ENCODE peak calls at places on chromosome 20, in six cellular contexts. F is C1 segment of cervical spinal cord; K is NCI-H2081; L is activated CD4-positive, CD25-positive, alpha-beta regulatory T cell treated with anti-CD3 and anti-CD28 coated beads, Interleukin-2, amount 50 U/mL, for 16 hours; H is iPS-NIHi11; Y is activated CD4-positive, alpha-beta memory T cell treated with anti-CD3 and anti-CD28 coated beads for 36 hours. Q is an unnamed sample.

GRCh38 chr20:21498646-21499045 is 15.2 kb downstream of the NKX2-2 start:
- DNase-seq in Y (no peak), H (no peak), K (no peak), F (no peak), L (no peak), Q (no peak)

GRCh38 chr20:53102361-53102760 is 130.2 kb downstream of the TSHZ2 start:
- DNase-seq in F (no peak), Y (no peak), H (no peak), K (no peak), L (no peak), Q (no peak)

GRCh38 chr20:49455691-49456090 is 26.8 kb downstream of the KCNB1 start:
- DNase-seq in K (no peak), F (no peak), Y (no peak), L (no peak), H (no peak), Q (no peak)

GRCh38 chr20:48945840-48946514 is 24.5 kb downstream of the ARFGEF2 start:
- DNase-seq in Y (no peak), F (no peak), L (no peak), H (peak), K (no peak), Q (no peak)

GRCh38 chr20:47500554-47500953 is 1.1 kb upstream of the NCOA3 start:
- DNase-seq in Y (no peak), F (no peak), K (no peak), H (no peak), L (no peak), Q (no peak)

GRCh38 chr20:59817406-59817805 is 116.0 kb downstream of the SYCP2 start:
- DNase-seq in L (no peak), F (no peak), K (no peak), H (no peak), Y (no peak), Q (no peak)

GRCh38 chr20:19546648-19547047 is 211.4 kb upstream of the RIN2 start:
- DNase-seq in K (no peak), H (no peak), L (no peak), Y (no peak), F (no peak), Q (no peak)

GRCh38 chr20:51767018-51767866 is 948 bp downstream of the ATP9A start:
- DNase-seq in H (peak), K (peak), F (no peak), L (no peak), Y (peak), Q (peak)

GRCh38 chr20:63957690-63958441 is 1.6 kb upstream of the UCKL1 start:
- DNase-seq in L (no peak), K (no peak), F (no peak), Y (peak), H (peak), Q (peak)

GRCh38 chr20:53917145-53918009 is 153.0 kb downstream of the BCAS1 start:
- DNase-seq in K (no peak), F (peak), L (no peak), Y (no peak), H (no peak), Q (no peak)

GRCh38 chr20:35742741-35743523 is 872 bp upstream of the RBM39 start:
- DNase-seq in H (peak), L (no peak), K (peak), Y (no peak), F (no peak), Q (peak)

GRCh38 chr20:1130058-1130694 is 11.8 kb downstream of the PSMF1 start:
- DNase-seq in Y (no peak), F (no peak), K (no peak), H (no peak), L (no peak), Q (no peak)

GRCh38 chr20:3727333-3728035 is 5.0 kb upstream of the HSPA12B start:
- DNase-seq in L (no peak), Y (no peak), F (no peak), H (no peak), K (no peak), Q (no peak)

GRCh38 chr20:43941476-43942212 is 27.0 kb downstream of the TOX2 start:
- DNase-seq in Y (no peak), H (no peak), L (no peak), K (no peak), F (no peak), Q (no peak)

GRCh38 chr20:31695849-31696804 is 26.5 kb downstream of the BCL2L1 start:
- DNase-seq in Y (no peak), F (peak), K (no peak), H (no peak), L (no peak), Q (no peak)

GRCh38 chr20:55116598-55116997 is 641.2 kb downstream of the DOK5 start:
- DNase-seq in H (no peak), K (no peak), F (no peak), Y (no peak), L (no peak), Q (no peak)

GRCh38 chr20:44196278-44196677 is 9.3 kb upstream of the JPH2 start:
- DNase-seq in Y (no peak), K (no peak), F (no peak), H (no peak), L (no peak), Q (no peak)

GRCh38 chr20:47741669-47742345 is 43.5 kb downstream of the SULF2 start:
- DNase-seq in H (no peak), F (no peak), K (no peak), L (no peak), Y (no peak), Q (no peak)

GRCh38 chr20:49132995-49133451 is 55.1 kb downstream of the STAU1 start:
- DNase-seq in Y (no peak), H (peak), F (no peak), L (no peak), K (peak), Q (no peak)

GRCh38 chr20:33477386-33478234 is 12.3 kb upstream of the CBFA2T2 start:
- DNase-seq in F (no peak), H (peak), Y (no peak), K (peak), L (no peak), Q (peak)

GRCh38 chr20:33209789-33210188 is 7.4 kb upstream of the BPIFA3 start:
- DNase-seq in H (peak), Y (peak), K (no peak), L (no peak), F (peak), Q (no peak)

GRCh38 chr20:694496-694895 is 18.9 kb upstream of the SCRT2 start:
- DNase-seq in H (no peak), L (no peak), Y (no peak), F (no peak), K (no peak), Q (no peak)

GRCh38 chr20:47574616-47575401 is 73.1 kb downstream of the NCOA3 start:
- DNase-seq in H (peak), K (peak), F (no peak), Y (no peak), L (no peak), Q (peak)

GRCh38 chr20:54646156-54646517 is 170.7 kb downstream of the DOK5 start:
- DNase-seq in L (no peak), Y (no peak), H (no peak), F (no peak), K (no peak), Q (no peak)

GRCh38 chr20:54223285-54223684 is 15.4 kb downstream of the PFDN4 start:
- DNase-seq in K (no peak), H (no peak), F (no peak), Y (no peak), L (no peak), Q (no peak)

GRCh38 chr20:56676001-56676400 is 46.9 kb downstream of the TFAP2C start:
- DNase-seq in L (no peak), Y (no peak), F (no peak), K (no peak), H (no peak), Q (no peak)

GRCh38 chr20:36629719-36630340 is 16.2 kb downstream of the SLA2 start:
- DNase-seq in F (no peak), H (no peak), L (no peak), K (no peak), Y (peak), Q (no peak)

GRCh38 chr20:53658327-53658726 is 64.7 kb upstream of the ZNF217 start:
- DNase-seq in H (no peak), K (no peak), F (no peak), L (no peak), Y (no peak), Q (no peak)

GRCh38 chr20:36362978-36363713 is 57.0 kb downstream of the DLGAP4 start:
- DNase-seq in Y (no peak), H (no peak), K (no peak), L (no peak), F (no peak), Q (no peak)

GRCh38 chr20:35146299-35146921 is 726 bp downstream of the EDEM2 start:
- DNase-seq in F (no peak), H (peak), L (no peak), Y (peak), K (no peak), Q (no peak)

GRCh38 chr20:64111841-64112641 is 4.7 kb upstream of the NPBWR2 start:
- DNase-seq in H (no peak), L (no peak), F (no peak), Y (no peak), K (no peak), Q (no peak)

GRCh38 chr20:32263398-32263954 is 14.0 kb upstream of the KIF3B start:
- DNase-seq in H (no peak), K (no peak), L (no peak), Y (no peak), F (no peak), Q (no peak)

GRCh38 chr20:53827996-53828672 is 234.5 kb upstream of the ZNF217 start:
- DNase-seq in H (no peak), F (no peak), L (no peak), Y (no peak), K (no peak), Q (no peak)

GRCh38 chr20:55977723-55978481 is 27.4 kb downstream of the CBLN4 start:
- DNase-seq in L (no peak), F (no peak), Y (no peak), K (no peak), H (no peak), Q (peak)

GRCh38 chr20:1402149-1402548 is 9.3 kb upstream of the FKBP1A start:
- DNase-seq in H (no peak), Y (no peak), K (no peak), F (no peak), L (no peak), Q (no peak)

GRCh38 chr20:32278199-32278643 is 770 bp downstream of the KIF3B start:
- DNase-seq in K (no peak), Y (peak), H (no peak), L (no peak), F (no peak), Q (no peak)

Q was measured in NCI-H774.